ENCODE peak calls at places on chromosomes 4 and X, in ten cellular contexts. U is fibroblast of lung; T is tibial artery; R is left ventricle myocardium inferior; L is GM13977; G is thoracic aorta; Z is GM06990; X is CD4-positive, alpha-beta T cell; E is colonic mucosa; W is H9. A is an unnamed sample.

GRCh38 chr4:56803473-56803872 is 18.0 kb downstream of the SPINK2 start:
- DNase-seq in R (no peak), E (no peak), W (no peak), U (no peak), Z (peak; percentile 60), G (no peak), X (no peak), T (no peak), L (no peak), A (no peak)

GRCh38 chr4:147633113-147633512 is 15.9 kb downstream of the TMEM184C start:
- DNase-seq in U (peak; percentile 36), X (no peak), T (no peak), R (no peak), G (no peak), W (no peak), L (no peak), E (no peak), Z (no peak), A (no peak)

GRCh38 chrX:28589048-28589447 is 1.8 kb downstream of the IL1RAPL1 start:
- DNase-seq in G (no peak), W (no peak), E (no peak), Z (no peak), T (no peak), X (no peak), R (no peak), U (no peak), L (no peak), A (no peak)

GRCh38 chrX:115393271-115393670 is 103.8 kb downstream of the LUZP4 start:
- DNase-seq in W (no peak), E (no peak), T (no peak), L (no peak), X (no peak), G (no peak), R (no peak), U (peak; percentile 21), Z (no peak), A (no peak)

GRCh38 chr4:1693131-1693896 is 9.2 kb upstream of the FAM53A start:
- DNase-seq in U (peak; percentile 81), L (peak; percentile 79), X (peak; percentile 70), G (no peak), W (peak; percentile 75), Z (peak; percentile 24), R (peak; percentile 58), T (peak; percentile 77), E (peak; percentile 62), A (peak; percentile 67)

GRCh38 chrX:2385224-2385623 is 115.6 kb downstream of the DHRSX start:
- DNase-seq in U (peak; percentile 61), L (no peak), R (no peak), W (no peak), T (no peak), E (no peak), Z (no peak), G (no peak), X (no peak), A (no peak)

GRCh38 chr4:118869808-118870342 is 18.8 kb upstream of the SYNPO2 start:
- DNase-seq in X (no peak), T (no peak), E (no peak), L (no peak), R (no peak), U (peak; percentile 28), W (no peak), Z (no peak), G (no peak), A (no peak)

GRCh38 chr4:95267081-95267480 is 281.7 kb downstream of the UNC5C start:
- DNase-seq in L (no peak), Z (no peak), W (no peak), G (no peak), R (no peak), T (no peak), U (peak; percentile 4), X (no peak), E (no peak), A (no peak)

GRCh38 chr4:72888331-72888730 is 181.2 kb downstream of the COX18 start:
- DNase-seq in L (no peak), T (no peak), G (no peak), R (no peak), U (no peak), Z (no peak), X (no peak), E (no peak), W (no peak), A (no peak)

GRCh38 chrX:131895002-131895401 is 128.1 kb upstream of the STK26 start:
- DNase-seq in E (no peak), Z (no peak), X (no peak), L (no peak), G (no peak), U (peak; percentile 19), T (no peak), W (no peak), R (no peak), A (no peak)

GRCh38 chr4:24922416-24922815 is 9.6 kb upstream of the CCDC149 start:
- DNase-seq in E (no peak), G (no peak), R (no peak), L (no peak), X (no peak), T (no peak), Z (no peak), U (no peak), W (no peak), A (no peak)

GRCh38 chr4:1948892-1949436 is 59.8 kb downstream of the NELFA start:
- DNase-seq in T (no peak), X (no peak), R (no peak), E (no peak), U (no peak), Z (no peak), G (no peak), L (no peak), W (no peak), A (no peak)

GRCh38 chr4:92050875-92051274 is 252.9 kb upstream of the GRID2 start:
- DNase-seq in W (no peak), X (no peak), G (no peak), R (no peak), U (no peak), E (no peak), Z (no peak), T (no peak), L (no peak), A (no peak)

GRCh38 chr4:53476232-53477037 is 99.0 kb downstream of the FIP1L1 start:
- DNase-seq in T (peak; percentile 78), W (no peak), L (no peak), X (no peak), G (peak; percentile 19), E (no peak), R (no peak), Z (no peak), U (peak; percentile 97), A (no peak)
- TF ChIP-seq CTCF in T (no peak), W (no peak), L (no peak), X (no peak), G (no peak), E (no peak), R (no peak), Z (no peak), U (no peak), A (no peak)

DNA sequence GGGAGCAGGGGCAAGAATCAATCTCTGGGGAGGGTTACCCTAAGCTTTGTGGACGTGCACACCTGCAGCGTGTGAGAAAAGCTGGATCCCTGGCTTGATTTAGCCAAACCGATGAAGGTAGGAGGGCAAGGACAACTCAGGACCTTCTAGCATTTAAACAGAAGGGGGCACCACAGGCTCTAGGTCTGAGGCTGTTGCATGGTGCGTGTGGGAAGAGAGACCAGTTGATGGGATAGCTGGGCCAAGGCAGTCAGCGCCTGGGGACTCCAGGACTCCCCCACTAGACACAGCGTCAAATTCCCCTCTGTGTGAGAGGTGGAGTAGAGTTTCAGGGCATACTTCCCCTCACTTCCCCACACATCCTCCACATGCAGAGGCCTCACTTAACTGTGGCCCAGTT is 4.3 kb downstream of the GABRQ start:
- DNase-seq in W (peak; percentile 61), Z (no peak), L (no peak), U (peak; percentile 0), X (no peak), G (no peak), R (no peak), T (no peak), E (no peak), A (no peak)
- TF ChIP-seq CTCF in W (peak; percentile 53), Z (peak; percentile 16), L (peak; percentile 32), U (no peak), X (no peak), G (no peak), R (peak; percentile 40), T (no peak), E (no peak), A (no peak)

GRCh38 chr4:105432438-105432837 is 41.4 kb downstream of the PPA2 start:
- DNase-seq in X (no peak), L (no peak), U (no peak), T (no peak), Z (no peak), G (no peak), E (no peak), R (no peak), W (no peak), A (no peak)

GRCh38 chr4:105440890-105441289 is 33.0 kb downstream of the PPA2 start:
- DNase-seq in R (no peak), U (peak; percentile 32), L (no peak), W (no peak), X (no peak), Z (no peak), G (no peak), E (no peak), T (no peak), A (no peak)

GRCh38 chr4:105433421-105433820 is 40.4 kb downstream of the PPA2 start:
- DNase-seq in W (no peak), E (no peak), Z (no peak), U (no peak), X (no peak), R (no peak), T (no peak), L (no peak), G (no peak), A (no peak)

GRCh38 chr4:105434940-105435339 is 38.9 kb downstream of the PPA2 start:
- DNase-seq in E (no peak), W (no peak), Z (no peak), L (no peak), U (no peak), X (no peak), R (no peak), G (no peak), T (no peak), A (no peak)

GRCh38 chr4:105436414-105436813 is 37.4 kb downstream of the PPA2 start:
- DNase-seq in L (no peak), Z (no peak), G (no peak), T (no peak), X (no peak), W (no peak), E (no peak), U (no peak), R (no peak), A (no peak)
- TF ChIP-seq CTCF in L (no peak), Z (no peak), G (no peak), T (no peak), X (no peak), W (no peak), E (no peak), U (no peak), R (no peak), A (no peak)

GRCh38 chr4:66691101-66691500 is 854.2 kb downstream of the CENPC start:
- DNase-seq in X (no peak), R (no peak), T (no peak), W (peak; percentile 31), E (no peak), Z (no peak), L (no peak), U (no peak), G (no peak), A (no peak)
- TF ChIP-seq CTCF in X (no peak), R (no peak), T (no peak), W (peak; percentile 50), E (no peak), Z (no peak), L (no peak), U (no peak), G (no peak), A (no peak)

GRCh38 chrX:47814853-47815252 is 21.8 kb upstream of the ZNF81 start:
- DNase-seq in U (no peak), G (no peak), X (no peak), T (no peak), L (no peak), W (peak; percentile 52), R (no peak), Z (no peak), E (no peak), A (no peak)
- TF ChIP-seq CTCF in U (no peak), G (no peak), X (no peak), T (no peak), L (no peak), W (peak; percentile 37), R (peak; percentile 35), Z (no peak), E (no peak), A (no peak)

A was measured in neural crest cell.